ENCODE peak calls at places on chromosome 9, in five cellular contexts. K is OCI-LY7, M is sigmoid colon, X is K562, P is hepatocyte. E is an unnamed sample.

GRCh38 chr9:32431940-32432555 is 47.6 kb downstream of the ACO1 start:
- DNase-seq in K (peak; percentile 35), X (peak; percentile 50), M (peak; percentile 71), P (peak; percentile 58), E (no peak)

GRCh38 chr9:18632624-18633407 is 158.9 kb downstream of the ADAMTSL1 start:
- DNase-seq in K (no peak), X (no peak), M (no peak), P (peak; percentile 46), E (no peak)

GRCh38 chr9:118659011-118659410 is 710.2 kb downstream of the BRINP1 start:
- DNase-seq in M (no peak), X (no peak), P (no peak), K (no peak), E (no peak)

GRCh38 chr9:19408316-19408692 is 505 bp upstream of the ACER2 start:
- DNase-seq in P (no peak), X (no peak), M (peak; percentile 80), K (no peak), E (peak; percentile 83)

GRCh38 chr9:138121438-138122050 is 244.0 kb downstream of the CACNA1B start:
- DNase-seq in M (no peak), P (no peak), X (no peak), K (no peak), E (no peak)

GRCh38 chr9:102950341-102950740 is 44.8 kb upstream of the CYLC2 start:
- DNase-seq in P (no peak), K (no peak), X (no peak), M (no peak), E (no peak)

GRCh38 chr9:110142868-110143866 is 64.8 kb downstream of the C9orf152 start:
- DNase-seq in M (no peak), X (peak; percentile 12), P (no peak), K (peak; percentile 91), E (no peak)

GRCh38 chr9:89623925-89624420 is 19.2 kb downstream of the GADD45G start:
- DNase-seq in P (no peak), K (no peak), X (no peak), M (peak; percentile 88), E (no peak)

GRCh38 chr9:72586388-72587160 is 65.2 kb downstream of the TMC1 start:
- DNase-seq in K (no peak), M (no peak), X (peak; percentile 41), P (peak; percentile 32), E (peak; percentile 66)

GRCh38 chr9:101629624-101630023 is 34.9 kb upstream of the PPP3R2 start:
- DNase-seq in X (no peak), K (no peak), M (no peak), P (no peak), E (no peak)

GRCh38 chr9:23621924-23622323 is 204.1 kb downstream of the ELAVL2 start:
- DNase-seq in P (no peak), M (no peak), X (no peak), K (no peak), E (no peak)

GRCh38 chr9:134937566-134938345 is 20.0 kb upstream of the FCN1 start:
- DNase-seq in K (peak; percentile 75), P (no peak), M (no peak), X (no peak), E (no peak)

GRCh38 chr9:89662718-89663246 is 58.0 kb downstream of the GADD45G start:
- DNase-seq in M (peak; percentile 64), P (no peak), X (no peak), K (no peak), E (no peak)

GRCh38 chr9:18989865-18990264 is 43.1 kb downstream of the SAXO1 start:
- DNase-seq in K (no peak), M (no peak), X (no peak), P (no peak), E (no peak)

GRCh38 chr9:126436545-126437269 is 110.1 kb downstream of the MVB12B start:
- DNase-seq in P (no peak), X (no peak), K (no peak), M (no peak), E (no peak)

GRCh38 chr9:135017916-135018915 is 69.3 kb upstream of the OLFM1 start:
- DNase-seq in K (no peak), X (no peak), M (no peak), P (no peak), E (no peak)

GRCh38 chr9:11366585-11367129 is 753.9 kb upstream of the PTPRD start:
- DNase-seq in X (no peak), M (no peak), P (no peak), K (no peak), E (no peak)

GRCh38 chr9:123825337-123825736 is 104.6 kb downstream of the DENND1A start:
- DNase-seq in P (no peak), K (no peak), M (no peak), X (no peak), E (no peak)

GRCh38 chr9:131654857-131655577 is 84.9 kb downstream of the RAPGEF1 start:
- DNase-seq in K (peak; percentile 93), M (no peak), P (peak; percentile 75), X (no peak), E (no peak)

GRCh38 chr9:69180670-69181069 is 6.6 kb downstream of the TJP2 start:
- DNase-seq in K (no peak), X (peak; percentile 87), M (no peak), P (peak; percentile 76), E (no peak)

GRCh38 chr9:95778957-95779356 is 96.5 kb upstream of the ERCC6L2 start:
- DNase-seq in X (no peak), M (peak; percentile 87), K (no peak), P (no peak), E (no peak)

GRCh38 chr9:135478858-135479468 is 619 bp upstream of the PPP1R26 start:
- DNase-seq in P (peak; percentile 73), X (peak; percentile 62), K (no peak), M (peak; percentile 73), E (no peak)

GRCh38 chr9:34984049-34984448 is 5.5 kb upstream of the DNAJB5 start:
- DNase-seq in P (peak; percentile 80), M (no peak), K (peak; percentile 61), X (peak; percentile 42), E (no peak)

GRCh38 chr9:108535526-108535925 is 320.3 kb downstream of the ACTL7B start:
- DNase-seq in X (peak; percentile 22), K (peak; percentile 7), P (no peak), M (no peak), E (no peak)

GRCh38 chr9:74498616-74499095 is 1.5 kb downstream of the RORB start:
- DNase-seq in K (no peak), M (no peak), P (peak; percentile 8), X (no peak), E (no peak)

GRCh38 chr9:114271556-114272510 is 51.1 kb upstream of the ORM1 start:
- DNase-seq in X (peak; percentile 20), P (no peak), M (peak; percentile 75), K (peak; percentile 44), E (peak; percentile 62)

GRCh38 chr9:80605129-80605528 is 1033.4 kb downstream of the TLE4 start:
- DNase-seq in K (no peak), P (peak; percentile 39), M (no peak), X (no peak), E (no peak)

GRCh38 chr9:82923410-82924242 is 139.3 kb downstream of the RASEF start:
- DNase-seq in X (no peak), M (no peak), K (peak; percentile 14), P (peak; percentile 14), E (no peak)

GRCh38 chr9:14180077-14180941 is 133.6 kb downstream of the NFIB start:
- DNase-seq in M (peak; percentile 73), X (no peak), P (no peak), K (no peak), E (no peak)

GRCh38 chr9:7216004-7216821 is 458.4 kb downstream of the KDM4C start:
- DNase-seq in P (no peak), M (no peak), K (no peak), X (no peak), E (no peak)

GRCh38 chr9:26723486-26723885 is 169.1 kb downstream of the CAAP1 start:
- DNase-seq in M (no peak), K (no peak), P (peak; percentile 49), X (peak; percentile 21), E (peak; percentile 65)
- TF ChIP-seq CTCF in M (no peak), K (peak; percentile 61), P (peak; percentile 48), X (peak; percentile 31), E (no peak)

GRCh38 chr9:5748438-5748837 is 84.5 kb downstream of the ERMP1 start:
- DNase-seq in X (no peak), K (no peak), P (no peak), M (no peak), E (no peak)
- H3K9me3 ChIP-seq in X (no peaks in the 10 kb centered on the region), K (peaks cover 16% of the 10 kb centered on the region), P (no peaks in the 10 kb centered on the region), M (no peaks in the 10 kb centered on the region), E (no peaks in the 10 kb centered on the region)

GRCh38 chr9:93543117-93543516 is 33.3 kb upstream of the PHF2 start:
- DNase-seq in K (no peak), M (no peak), P (no peak), X (no peak), E (no peak)
- H3K36me3 ChIP-seq in K (peaks cover 88% of the 10 kb centered on the region), M (peaks cover 22% of the 10 kb centered on the region), P (no peaks in the 10 kb centered on the region), X (peaks cover 87% of the 10 kb centered on the region), E (peaks cover 48% of the 10 kb centered on the region)

DNA sequence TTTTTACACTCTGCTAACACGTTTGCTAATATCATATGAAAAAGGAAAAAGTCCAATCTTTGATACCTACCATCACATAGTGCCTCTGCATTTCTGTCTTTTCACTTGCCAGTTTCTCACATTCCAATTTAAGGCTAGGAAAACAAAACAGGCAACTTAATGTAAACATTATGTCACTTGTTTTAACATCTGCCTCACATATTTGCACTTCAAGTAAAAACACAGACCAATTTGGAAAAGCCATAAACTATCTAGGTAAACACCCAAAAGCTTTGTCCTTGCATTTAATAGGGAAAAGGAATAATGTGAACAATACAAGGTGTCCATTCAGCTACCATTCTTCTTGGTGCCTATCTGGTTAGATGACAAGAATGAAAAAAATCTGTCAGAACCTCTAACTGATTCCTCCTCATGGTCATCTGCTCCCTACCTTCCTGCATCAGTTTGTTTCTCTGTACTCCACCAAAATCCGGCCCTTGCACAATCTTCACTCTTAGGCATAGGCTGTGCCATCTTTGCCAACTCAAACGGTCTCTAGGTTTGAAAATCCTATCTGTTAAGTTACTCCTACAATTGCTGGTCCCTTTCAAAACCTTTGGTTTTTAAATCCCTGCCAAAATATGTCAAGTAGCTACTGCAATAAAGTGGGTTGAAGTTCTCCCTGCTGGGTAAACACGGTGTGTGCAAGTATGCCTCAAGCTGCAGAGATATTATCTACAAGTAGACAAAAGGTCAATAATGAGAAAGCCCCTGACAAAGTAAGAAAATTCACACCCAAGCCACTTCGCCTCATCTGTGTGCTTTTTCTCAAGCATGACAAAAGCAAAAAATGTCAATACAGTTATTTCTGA is 3.4 kb downstream of the TLE1 start:
- DNase-seq in P (peak; percentile 48), M (no peak), K (no peak), X (no peak), E (no peak)
- TF ChIP-seq CTCF in P (peak; percentile 37), M (peak; percentile 19), K (no peak), X (no peak), E (no peak)

DNA sequence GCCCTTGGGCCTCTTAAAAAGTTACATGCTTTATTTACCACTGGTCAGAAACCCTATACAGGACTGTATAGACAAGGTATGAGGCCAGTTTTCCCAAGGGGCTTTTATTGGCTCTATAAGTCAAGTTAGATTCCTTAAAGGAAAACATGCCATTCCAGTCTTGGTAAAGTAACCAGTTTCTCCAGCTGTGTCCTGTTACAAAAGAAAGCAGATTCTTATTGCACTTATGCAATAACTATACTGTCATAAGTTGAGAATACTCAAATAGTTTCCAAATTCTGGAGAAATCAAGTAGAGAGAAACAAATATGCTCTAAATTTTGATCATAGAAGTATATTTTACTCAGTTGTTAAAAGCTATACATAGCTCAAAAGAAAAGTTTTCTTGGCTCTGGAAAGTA is 47.2 kb downstream of the PTGS1 start:
- DNase-seq in P (no peak), M (no peak), X (no peak), K (no peak), E (no peak)
- H3K9me3 ChIP-seq in P (no peaks in the 10 kb centered on the region), M (no peaks in the 10 kb centered on the region), X (no peaks in the 10 kb centered on the region), K (peaks cover 23% of the 10 kb centered on the region), E (no peaks in the 10 kb centered on the region)

GRCh38 chr9:21252727-21253547 is 13.1 kb upstream of the IFNA14 start:
- DNase-seq in X (no peak), K (peak; percentile 18), M (no peak), P (peak; percentile 32), E (no peak)
- H3K36me3 ChIP-seq in X (no peaks in the 10 kb centered on the region), K (no peaks in the 10 kb centered on the region), M (no peaks in the 10 kb centered on the region), P (no peaks in the 10 kb centered on the region), E (no peaks in the 10 kb centered on the region)

E was measured in suprapubic skin.